ENCODE peak calls at places on chromosomes 2 and 18, in seven cellular contexts. K is ELR; P is stimulated activated CD8-positive, alpha-beta memory T cell treated with anti-CD3 and anti-CD28 coated beads, Interleukin-7, amount 100 ng/mL, for 24 hours; W is activated T-cell treated with anti-CD3 and anti-CD28 coated beads for 1 hour; X is sciatic nerve; D is CD8-positive, alpha-beta T cell; Y is activated CD4-positive, CD25-positive, alpha-beta regulatory T cell. L is an unnamed sample.

GRCh38 chr2:211860224-211860623 is 678.4 kb downstream of the ERBB4 start:
- DNase-seq in K (no peak), P (no peak), W (no peak), X (no peak), D (no peak), Y (no peak), L (no peak)

GRCh38 chr2:38866773-38867443 is 8.8 kb downstream of the DHX57 start:
- DNase-seq in K (peak), P (no peak), W (no peak), X (no peak), D (no peak), Y (no peak), L (no peak)

GRCh38 chr18:33744032-33744697 is 166.1 kb downstream of the ASXL3 start:
- DNase-seq in K (no peak), P (no peak), W (no peak), X (no peak), D (no peak), Y (no peak), L (no peak)

GRCh38 chr2:152520759-152521158 is 185.8 kb downstream of the FMNL2 start:
- DNase-seq in K (no peak), P (no peak), W (no peak), X (no peak), D (no peak), Y (no peak), L (no peak)

GRCh38 chr18:433297-433696 is 67.2 kb downstream of the COLEC12 start:
- DNase-seq in K (no peak), P (no peak), W (no peak), X (no peak), D (no peak), Y (no peak), L (no peak)

GRCh38 chr2:240687045-240687740 is 4.5 kb upstream of the AQP12A start:
- DNase-seq in K (no peak), P (no peak), W (no peak), X (no peak), D (no peak), Y (no peak), L (no peak)

GRCh38 chr2:105803337-105803736 is 58.6 kb downstream of the NCK2 start:
- DNase-seq in K (no peak), P (no peak), W (no peak), X (no peak), D (no peak), Y (no peak), L (no peak)

GRCh38 chr18:45837283-45838070 is 12.0 kb downstream of the SIGLEC15 start:
- DNase-seq in K (no peak), P (no peak), W (no peak), X (no peak), D (peak), Y (peak), L (no peak)

GRCh38 chr2:177640423-177640822 is 247.8 kb downstream of the AGPS start:
- DNase-seq in K (no peak), P (no peak), W (no peak), X (no peak), D (no peak), Y (no peak), L (no peak)

GRCh38 chr2:118530976-118531375 is 316.5 kb downstream of the EN1 start:
- DNase-seq in K (no peak), P (no peak), W (no peak), X (no peak), D (no peak), Y (no peak), L (no peak)

GRCh38 chr2:158391876-158392275 is 64.7 kb downstream of the CCDC148 start:
- DNase-seq in K (peak), P (no peak), W (no peak), X (no peak), D (no peak), Y (no peak), L (no peak)

GRCh38 chr2:10933700-10934225 is 22.0 kb downstream of the KCNF1 start:
- DNase-seq in K (peak), P (no peak), W (no peak), X (no peak), D (no peak), Y (no peak), L (no peak)

GRCh38 chr18:62445386-62445917 is 77.4 kb upstream of the ZCCHC2 start:
- DNase-seq in K (no peak), P (no peak), W (no peak), X (no peak), D (no peak), Y (no peak), L (no peak)

GRCh38 chr18:36323421-36323820 is 25.9 kb downstream of the FHOD3 start:
- DNase-seq in K (no peak), P (no peak), W (no peak), X (no peak), D (no peak), Y (no peak), L (no peak)

GRCh38 chr2:161243312-161243711 is 64.9 kb upstream of the PSMD14 start:
- DNase-seq in K (no peak), P (no peak), W (no peak), X (no peak), D (no peak), Y (no peak), L (no peak)

GRCh38 chr2:86039963-86040655 is 65.6 kb downstream of the POLR1A start:
- DNase-seq in K (no peak), P (no peak), W (no peak), X (peak), D (no peak), Y (no peak), L (peak)

GRCh38 chr2:222311978-222312738 is 13.4 kb upstream of the PAX3 start:
- DNase-seq in K (no peak), P (no peak), W (no peak), X (peak), D (no peak), Y (no peak), L (no peak)